ENCODE peak calls at places on chromosome 9, in four cellular contexts. One of them, this sample, is unnamed. For H3K36me3, the result is how much of the 10 kb centered on the place peaks cover.

GRCh38 chr9:86093788-86094555 is 5.4 kb downstream of the GOLM1 start:
- DNase-seq in IMR-90: peak
- DNase-seq in K562: no peak
- DNase-seq in kidney: peak
- DNase-seq in this sample: peak

GRCh38 chr9:126499005-126499910 is 114.5 kb upstream of the LMX1B start:
- DNase-seq in IMR-90: peak
- DNase-seq in K562: peak
- DNase-seq in kidney: peak
- DNase-seq in this sample: no peak

GRCh38 chr9:4979224-4979623 is 5.8 kb upstream of the JAK2 start:
- DNase-seq in IMR-90: peak
- DNase-seq in K562: no peak
- DNase-seq in kidney: no peak
- DNase-seq in this sample: no peak

GRCh38 chr9:2116073-2116472 is 100.9 kb downstream of the SMARCA2 start:
- DNase-seq in IMR-90: no peak
- DNase-seq in K562: peak
- DNase-seq in kidney: no peak
- DNase-seq in this sample: no peak

GRCh38 chr9:137305060-137305787 is 3.2 kb upstream of the NRARP start:
- DNase-seq in IMR-90: no peak
- DNase-seq in K562: peak
- DNase-seq in kidney: peak
- DNase-seq in this sample: peak

GRCh38 chr9:91192379-91192775 is 169.3 kb downstream of the AUH start:
- DNase-seq in IMR-90: peak
- DNase-seq in K562: no peak
- DNase-seq in kidney: peak
- DNase-seq in this sample: no peak

GRCh38 chr9:77956555-77956954 is 75.1 kb downstream of the GNAQ start:
- DNase-seq in IMR-90: no peak
- DNase-seq in K562: no peak
- DNase-seq in kidney: no peak
- DNase-seq in this sample: no peak

GRCh38 chr9:91361294-91362201 is at the start of gene AUH:
- DNase-seq in IMR-90: peak
- DNase-seq in K562: peak
- DNase-seq in kidney: peak
- DNase-seq in this sample: peak

GRCh38 chr9:23702311-23702922 is 123.6 kb downstream of the ELAVL2 start:
- DNase-seq in IMR-90: no peak
- DNase-seq in K562: no peak
- DNase-seq in kidney: no peak
- DNase-seq in this sample: no peak

GRCh38 chr9:116572095-116572748 is 114.9 kb upstream of the TRIM32 start:
- DNase-seq in IMR-90: peak
- DNase-seq in K562: peak
- DNase-seq in kidney: peak
- DNase-seq in this sample: peak

GRCh38 chr9:129125478-129125877 is 14.3 kb downstream of the PTPA start:
- DNase-seq in IMR-90: peak
- DNase-seq in K562: no peak
- DNase-seq in kidney: no peak
- DNase-seq in this sample: no peak

GRCh38 chr9:136107953-136108647 is 10.6 kb downstream of the TMEM250 start:
- DNase-seq in IMR-90: no peak
- DNase-seq in K562: peak
- DNase-seq in kidney: no peak
- DNase-seq in this sample: peak

GRCh38 chr9:88064554-88064953 is 73.7 kb downstream of the SPATA31C2 start:
- DNase-seq in IMR-90: no peak
- DNase-seq in K562: no peak
- DNase-seq in kidney: no peak
- DNase-seq in this sample: no peak

DNA sequence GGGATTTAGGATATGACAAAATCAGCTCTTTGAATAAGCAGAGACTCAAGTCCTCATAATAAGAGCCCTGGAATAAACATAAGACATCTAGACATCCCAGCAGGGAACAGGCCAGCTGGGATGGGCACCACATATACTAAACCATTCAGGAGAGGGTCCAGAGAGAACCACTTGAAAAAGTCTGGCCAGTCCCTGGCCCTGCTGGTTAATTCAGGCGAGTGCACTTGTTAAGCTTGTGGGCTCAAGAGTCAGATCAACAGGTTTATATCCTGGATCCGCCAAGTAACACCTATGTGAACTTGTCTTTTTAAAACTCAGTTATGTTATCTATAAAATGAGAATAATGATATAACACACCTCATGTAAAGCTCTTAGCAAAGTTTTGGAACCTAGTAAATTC is 63.3 kb downstream of the CAVIN4 start:
- DNase-seq in IMR-90: no peak
- DNase-seq in K562: no peak
- DNase-seq in kidney: no peak
- DNase-seq in this sample: no peak
- H3K9ac ChIP-seq in IMR-90: no peak
- H3K9ac ChIP-seq in K562: no peak
- H3K9ac ChIP-seq in kidney: no peak
- H3K9ac ChIP-seq in this sample: no peak

GRCh38 chr9:132888151-132888550 is 9.5 kb downstream of the SPACA9 start:
- DNase-seq in IMR-90: no peak
- DNase-seq in K562: no peak
- DNase-seq in kidney: no peak
- DNase-seq in this sample: no peak
- H3K36me3 ChIP-seq in IMR-90: under half
- H3K36me3 ChIP-seq in K562: under half
- H3K36me3 ChIP-seq in kidney: under half
- H3K36me3 ChIP-seq in this sample: under half

GRCh38 chr9:131126059-131126426 is 657 bp downstream of the NUP214 start:
- DNase-seq in IMR-90: no peak
- DNase-seq in K562: peak
- DNase-seq in kidney: no peak
- DNase-seq in this sample: no peak

GRCh38 chr9:131125288-131126058 is at the start of gene NUP214:
- DNase-seq in IMR-90: peak
- DNase-seq in K562: peak
- DNase-seq in kidney: peak
- DNase-seq in this sample: peak

GRCh38 chr9:131125038-131125287 is 423 bp upstream of the NUP214 start:
- DNase-seq in IMR-90: no peak
- DNase-seq in K562: no peak
- DNase-seq in kidney: no peak
- DNase-seq in this sample: no peak

DNA sequence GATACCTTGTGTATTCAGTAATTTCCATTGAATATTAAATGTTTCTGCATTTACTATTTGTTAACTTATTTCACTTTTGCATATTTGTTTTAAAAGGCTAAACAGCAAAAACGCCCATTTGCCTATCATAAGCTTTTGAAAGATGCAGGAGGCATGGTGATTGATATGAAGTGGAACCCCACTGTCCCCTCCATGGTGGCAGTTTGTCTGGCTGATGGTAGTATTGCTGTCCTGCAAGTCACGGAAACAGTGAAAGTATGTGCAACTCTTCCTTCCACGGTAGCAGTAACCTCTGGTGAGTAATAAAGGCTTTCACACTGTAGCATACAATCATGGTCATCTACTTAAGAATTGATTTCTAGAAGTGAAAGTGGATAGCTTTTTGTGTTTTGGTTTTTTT is 3.8 kb downstream of the NUP214 start:
- DNase-seq in IMR-90: no peak
- DNase-seq in K562: no peak
- DNase-seq in kidney: no peak
- DNase-seq in this sample: no peak
- H3K9ac ChIP-seq in IMR-90: no peak
- H3K9ac ChIP-seq in K562: no peak
- H3K9ac ChIP-seq in kidney: no peak
- H3K9ac ChIP-seq in this sample: no peak

DNA sequence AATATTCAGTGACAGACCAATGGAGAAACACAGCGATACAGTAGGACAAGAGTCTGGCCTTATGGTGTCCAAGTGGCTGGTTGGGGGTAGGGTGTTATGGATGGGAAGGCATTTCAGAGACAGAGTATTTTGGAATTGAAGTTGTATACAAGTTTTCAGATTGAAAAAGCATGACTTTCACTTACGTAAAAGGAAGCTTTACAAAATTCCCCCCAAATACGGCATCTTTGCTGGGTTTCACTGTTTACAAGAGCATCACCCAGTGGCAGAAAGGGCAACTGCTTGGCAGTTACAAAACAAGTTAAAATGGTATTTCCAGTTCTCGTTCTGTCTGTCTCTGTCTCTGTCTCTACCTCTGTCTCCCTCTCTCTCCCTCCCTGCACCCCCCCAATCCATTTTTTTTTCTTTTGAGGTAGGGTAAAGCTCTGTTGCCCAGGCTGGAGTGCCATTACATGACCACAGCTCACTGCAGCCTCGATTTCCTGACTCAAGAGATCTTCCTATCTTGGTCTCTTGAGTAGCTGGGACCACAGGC is 86.2 kb downstream of the PTPN3 start:
- DNase-seq in IMR-90: peak
- DNase-seq in K562: no peak
- DNase-seq in kidney: no peak
- DNase-seq in this sample: no peak
- H3K36me3 ChIP-seq in IMR-90: under half
- H3K36me3 ChIP-seq in K562: under half
- H3K36me3 ChIP-seq in kidney: under half
- H3K36me3 ChIP-seq in this sample: under half

GRCh38 chr9:19171271-19171670 is 44.0 kb upstream of the PLIN2 start:
- DNase-seq in IMR-90: no peak
- DNase-seq in K562: no peak
- DNase-seq in kidney: no peak
- DNase-seq in this sample: no peak

GRCh38 chr9:19173598-19174125 is 46.4 kb upstream of the PLIN2 start:
- DNase-seq in IMR-90: no peak
- DNase-seq in K562: no peak
- DNase-seq in kidney: no peak
- DNase-seq in this sample: no peak

GRCh38 chr9:19174127-19174921 is 47.0 kb upstream of the PLIN2 start:
- DNase-seq in IMR-90: peak
- DNase-seq in K562: peak
- DNase-seq in kidney: no peak
- DNase-seq in this sample: peak
- H3K9ac ChIP-seq in IMR-90: peak
- H3K9ac ChIP-seq in K562: no peak
- H3K9ac ChIP-seq in kidney: no peak
- H3K9ac ChIP-seq in this sample: no peak

DNA sequence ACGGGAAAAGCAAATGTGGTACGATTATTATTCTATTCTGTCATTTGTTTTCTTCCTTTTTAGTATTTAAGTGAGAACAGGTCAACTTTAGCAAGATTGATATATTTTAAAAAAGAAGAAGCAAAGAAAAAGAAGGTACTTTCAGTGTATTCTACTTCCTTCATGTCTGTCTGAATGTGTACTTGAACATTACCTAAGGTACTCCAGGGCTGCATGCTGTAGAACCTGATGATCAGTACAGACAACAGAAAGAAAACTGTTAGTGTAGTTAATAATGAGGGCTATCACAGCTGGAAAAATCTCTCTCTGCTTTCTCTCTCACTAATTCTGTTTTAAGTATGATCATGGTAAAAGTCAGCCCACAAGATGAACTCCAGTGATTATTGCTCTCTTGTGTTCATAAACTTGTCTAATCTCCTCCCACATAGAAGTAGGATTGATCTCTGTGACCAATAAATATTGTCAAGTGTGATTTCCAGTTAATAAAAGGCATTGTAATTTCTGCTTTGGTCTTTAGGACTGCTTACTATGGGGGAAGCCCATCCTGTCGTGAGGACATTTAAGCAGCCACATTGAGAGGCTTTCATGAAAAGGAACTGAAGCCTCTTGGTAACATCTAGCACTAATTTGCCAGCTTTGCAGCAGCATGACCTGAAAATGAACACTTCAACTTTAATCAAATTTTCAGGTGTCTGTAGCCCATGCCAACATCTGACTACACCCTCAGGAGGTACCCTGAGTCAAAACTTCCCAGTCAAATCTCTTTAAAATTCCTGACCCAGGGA is 864.0 kb upstream of the ACO1 start:
- DNase-seq in IMR-90: no peak
- DNase-seq in K562: no peak
- DNase-seq in kidney: no peak
- DNase-seq in this sample: no peak
- H3K36me3 ChIP-seq in IMR-90: under half
- H3K36me3 ChIP-seq in K562: under half
- H3K36me3 ChIP-seq in kidney: under half
- H3K36me3 ChIP-seq in this sample: under half

GRCh38 chr9:127773245-127773644 is 5.2 kb downstream of the SH2D3C start:
- DNase-seq in IMR-90: no peak
- DNase-seq in K562: no peak
- DNase-seq in kidney: no peak
- DNase-seq in this sample: no peak
- H3K9ac ChIP-seq in IMR-90: no peak
- H3K9ac ChIP-seq in K562: no peak
- H3K9ac ChIP-seq in kidney: no peak
- H3K9ac ChIP-seq in this sample: no peak

DNA sequence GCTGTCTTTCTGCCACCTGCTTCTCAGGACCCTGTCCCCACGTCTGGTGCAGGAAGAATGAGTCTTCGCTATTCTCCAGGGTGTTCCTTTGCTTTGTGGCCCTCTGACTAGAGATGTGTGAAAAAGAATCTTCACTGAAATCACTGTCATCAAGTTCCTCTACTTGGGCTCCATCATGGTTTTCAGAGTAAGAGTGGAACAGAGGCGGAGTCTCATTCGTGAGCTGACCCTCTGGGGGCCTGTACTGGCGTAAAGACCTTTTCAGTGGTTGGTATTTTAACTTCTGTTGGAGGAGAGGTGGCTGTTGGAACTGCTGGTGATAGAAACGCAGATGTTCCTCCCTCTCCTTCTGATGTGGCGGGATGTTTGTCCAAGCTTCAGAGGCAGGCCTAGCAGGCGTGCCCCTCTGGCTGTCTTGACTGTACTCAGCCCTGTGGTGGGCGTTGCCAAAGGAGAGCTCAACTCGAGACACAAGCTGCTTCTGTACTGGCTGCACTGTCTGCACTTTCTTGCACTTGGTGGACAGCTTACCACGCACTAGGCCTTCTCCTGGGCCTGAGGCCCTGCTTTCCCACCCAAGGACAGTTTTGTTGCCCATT is 72.0 kb downstream of the KIF24 start:
- DNase-seq in IMR-90: no peak
- DNase-seq in K562: no peak
- DNase-seq in kidney: no peak
- DNase-seq in this sample: no peak
- H3K36me3 ChIP-seq in IMR-90: under half
- H3K36me3 ChIP-seq in K562: half or more
- H3K36me3 ChIP-seq in kidney: under half
- H3K36me3 ChIP-seq in this sample: under half